ENCODE peak calls at places on chromosomes 6 and 20, in ten cellular contexts. T, E, S, L, M, X, H, G, Y and B are unnamed samples.

GRCh38 chr6:152146385-152146784 is 338.9 kb downstream of the ESR1 start:
- DNase-seq in T (no peak), E (no peak), S (no peak), L (peak; percentile 50), M (no peak), X (no peak), H (peak; percentile 83), G (no peak), Y (peak; percentile 79), B (no peak)

GRCh38 chr6:131036143-131036542 is 26.9 kb downstream of the EPB41L2 start:
- DNase-seq in T (no peak), E (no peak), S (no peak), L (no peak), M (no peak), X (no peak), H (no peak), G (no peak), Y (no peak), B (no peak)

GRCh38 chr6:136717297-136717990 is 74.8 kb downstream of the MAP3K5 start:
- DNase-seq in T (no peak), E (no peak), S (no peak), L (no peak), M (no peak), X (no peak), H (no peak), G (peak; percentile 72), Y (peak; percentile 22), B (no peak)

GRCh38 chr20:4953881-4954280 is 47.4 kb downstream of the SLC23A2 start:
- DNase-seq in T (no peak), E (no peak), S (no peak), L (no peak), M (no peak), X (no peak), H (no peak), G (no peak), Y (no peak), B (no peak)

GRCh38 chr6:37990762-37991525 is 171.4 kb downstream of the ZFAND3 start:
- DNase-seq in T (no peak), E (no peak), S (no peak), L (peak; percentile 58), M (no peak), X (peak; percentile 11), H (peak; percentile 87), G (no peak), Y (peak; percentile 86), B (no peak)

GRCh38 chr20:49186535-49187329 is 1.4 kb downstream of the STAU1 start:
- DNase-seq in T (peak; percentile 67), E (peak; percentile 91), S (no peak), L (no peak), M (peak; percentile 76), X (peak; percentile 35), H (peak; percentile 52), G (peak; percentile 64), Y (peak; percentile 58), B (no peak)

GRCh38 chr20:56929606-56930005 is 300.5 kb downstream of the TFAP2C start:
- DNase-seq in T (no peak), E (no peak), S (no peak), L (no peak), M (no peak), X (peak; percentile 47), H (no peak), G (no peak), Y (no peak), B (no peak)

GRCh38 chr6:154901856-154902552 is 93.1 kb upstream of the TIAM2 start:
- DNase-seq in T (no peak), E (peak; percentile 68), S (no peak), L (no peak), M (no peak), X (no peak), H (no peak), G (no peak), Y (no peak), B (no peak)

GRCh38 chr6:5401845-5402738 is 140.8 kb downstream of the FARS2 start:
- DNase-seq in T (no peak), E (no peak), S (no peak), L (no peak), M (no peak), X (peak; percentile 43), H (peak; percentile 12), G (peak; percentile 22), Y (peak; percentile 37), B (no peak)
- TF ChIP-seq CTCF in T (peak; percentile 57), E (no peak), S (no peak), L (peak; percentile 56), M (no peak), X (peak; percentile 58), H (peak; percentile 44), G (peak; percentile 81), Y (peak; percentile 61), B (peak; percentile 66)

GRCh38 chr20:33570743-33571142 is 80.8 kb downstream of the CBFA2T2 start:
- DNase-seq in T (no peak), E (no peak), S (no peak), L (no peak), M (no peak), X (no peak), H (no peak), G (peak; percentile 56), Y (no peak), B (no peak)

GRCh38 chr20:33578510-33578909 is 83.6 kb upstream of the C20orf144 start:
- DNase-seq in T (no peak), E (no peak), S (no peak), L (peak; percentile 66), M (no peak), X (no peak), H (no peak), G (no peak), Y (peak; percentile 56), B (no peak)

GRCh38 chr20:33575302-33575701 is 85.4 kb downstream of the CBFA2T2 start:
- DNase-seq in T (no peak), E (no peak), S (no peak), L (no peak), M (no peak), X (no peak), H (no peak), G (no peak), Y (no peak), B (no peak)

GRCh38 chr20:33576432-33576883 is 85.7 kb upstream of the C20orf144 start:
- DNase-seq in T (no peak), E (no peak), S (peak; percentile 24), L (no peak), M (no peak), X (peak; percentile 28), H (no peak), G (peak; percentile 81), Y (no peak), B (no peak)
- TF ChIP-seq CTCF in T (no peak), E (no peak), S (no peak), L (no peak), M (no peak), X (peak; percentile 43), H (peak; percentile 23), G (peak; percentile 77), Y (no peak), B (peak; percentile 11)

GRCh38 chr6:148608211-148608951 is 138.4 kb upstream of the UST start:
- DNase-seq in T (no peak), E (no peak), S (no peak), L (no peak), M (no peak), X (peak; percentile 57), H (no peak), G (peak; percentile 12), Y (peak; percentile 28), B (no peak)
- TF ChIP-seq CTCF in T (no peak), E (no peak), S (no peak), L (peak; percentile 59), M (no peak), X (peak; percentile 81), H (peak; percentile 75), G (peak; percentile 78), Y (peak; percentile 75), B (peak; percentile 30)

GRCh38 chr20:46939031-46939430 is 44.4 kb downstream of the EYA2 start:
- DNase-seq in T (no peak), E (no peak), S (peak; percentile 25), L (no peak), M (no peak), X (peak; percentile 82), H (no peak), G (peak; percentile 37), Y (no peak), B (no peak)
- TF ChIP-seq CTCF in T (no peak), E (no peak), S (no peak), L (peak; percentile 12), M (no peak), X (peak; percentile 6), H (peak; percentile 52), G (peak; percentile 58), Y (no peak), B (no peak)

DNA sequence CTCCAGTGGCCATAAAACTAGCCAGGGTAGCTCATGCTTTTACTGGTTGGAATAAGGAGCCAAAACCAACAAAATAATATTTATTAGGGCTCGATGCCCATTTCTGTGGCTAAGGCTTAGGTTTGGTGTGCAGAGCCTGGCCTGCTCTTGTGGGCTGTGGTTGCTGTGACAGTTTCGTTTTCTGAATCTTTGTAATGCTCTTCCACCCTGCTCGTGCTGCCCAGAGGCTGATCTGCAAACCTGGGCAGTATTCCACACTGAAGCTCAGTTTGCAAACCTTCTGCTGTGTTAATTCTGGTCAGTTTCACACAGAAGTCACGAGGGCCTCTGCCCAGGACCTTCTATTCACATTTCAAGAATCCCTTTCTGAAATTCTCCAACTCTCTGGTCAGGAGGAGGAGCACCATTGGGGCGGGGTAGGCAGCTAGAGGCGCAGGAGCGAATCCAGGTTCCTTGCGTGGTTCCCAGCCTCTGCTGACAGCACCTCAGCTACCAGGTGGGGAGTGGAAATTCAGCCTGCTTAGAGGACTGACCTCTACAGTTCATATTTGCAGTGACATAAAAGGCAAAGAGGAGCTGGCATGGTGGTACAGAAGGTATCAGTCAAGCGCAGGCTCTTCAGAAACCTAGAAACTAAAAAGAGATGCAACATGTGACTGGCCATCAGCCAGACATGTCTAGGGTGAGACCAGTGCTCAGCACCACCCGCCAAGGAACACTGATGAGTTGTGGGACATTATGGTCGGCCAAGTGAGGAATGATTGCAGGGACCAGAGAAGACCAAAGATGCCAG is 14.3 kb upstream of the C20orf144 start:
- DNase-seq in T (peak; percentile 69), E (peak; percentile 85), S (no peak), L (no peak), M (no peak), X (no peak), H (peak; percentile 74), G (no peak), Y (peak; percentile 95), B (peak; percentile 20)
- TF ChIP-seq CTCF in T (no peak), E (no peak), S (no peak), L (no peak), M (no peak), X (no peak), H (no peak), G (no peak), Y (no peak), B (no peak)

DNA sequence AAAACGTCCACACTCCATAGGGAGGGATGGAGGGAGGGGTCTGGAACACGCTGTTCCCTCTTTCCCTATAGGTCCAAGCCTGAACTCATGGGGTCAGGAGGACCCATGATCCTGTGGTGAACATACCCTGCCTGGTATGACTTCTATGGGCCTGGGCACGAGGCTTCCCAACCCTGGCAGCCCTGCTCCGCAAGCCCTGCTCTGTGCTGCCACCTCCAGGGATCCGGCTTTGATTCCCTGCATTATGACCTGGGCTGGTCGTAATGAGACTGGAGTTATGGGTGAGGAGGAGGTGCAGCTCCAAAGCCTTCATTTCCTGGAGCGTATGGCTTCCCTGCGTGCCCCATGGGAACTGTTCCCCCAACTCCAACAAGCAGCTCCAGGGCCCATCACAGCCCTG is 54.9 kb downstream of the CDH22 start:
- DNase-seq in T (no peak), E (no peak), S (peak; percentile 53), L (no peak), M (no peak), X (peak; percentile 66), H (no peak), G (no peak), Y (no peak), B (peak; percentile 47)
- TF ChIP-seq CTCF in T (no peak), E (no peak), S (no peak), L (peak; percentile 12), M (no peak), X (peak; percentile 64), H (peak; percentile 49), G (no peak), Y (no peak), B (peak; percentile 57)